ENCODE peak calls at places on chromosomes 13 and 19, in six cellular contexts. E, R, G, L, F and Q are unnamed samples.
A peak's percentile ranks its signal among the peaks of the same experiment; 100 is the strongest.

GRCh38 chr13:43905435-43906031 is 25.8 kb downstream of the LACC1 start:
- DNase-seq in E (no peak), R (peak; percentile 26), G (peak; percentile 58), L (no peak), F (peak; percentile 63), Q (peak; percentile 67)

GRCh38 chr13:111183959-111184684 is 69.0 kb downstream of the ARHGEF7 start:
- DNase-seq in E (no peak), R (no peak), G (no peak), L (no peak), F (no peak), Q (no peak)

GRCh38 chr13:59680429-59681024 is 483.2 kb downstream of the DIAPH3 start:
- DNase-seq in E (no peak), R (no peak), G (peak; percentile 7), L (no peak), F (no peak), Q (no peak)

GRCh38 chr13:72643339-72643989 is 84.0 kb downstream of the MZT1 start:
- DNase-seq in E (no peak), R (peak; percentile 8), G (peak; percentile 33), L (no peak), F (peak; percentile 22), Q (no peak)

GRCh38 chr13:89163081-89163480 is 1491.9 kb downstream of the SLITRK5 start:
- DNase-seq in E (no peak), R (no peak), G (no peak), L (no peak), F (peak; percentile 37), Q (peak; percentile 9)

GRCh38 chr13:37138169-37138568 is 32.7 kb upstream of the CSNK1A1L start:
- DNase-seq in E (no peak), R (no peak), G (peak; percentile 1), L (peak; percentile 0), F (no peak), Q (no peak)

GRCh38 chr19:34082289-34083077 is 89.8 kb upstream of the LSM14A start:
- DNase-seq in E (no peak), R (no peak), G (no peak), L (peak; percentile 21), F (no peak), Q (no peak)

GRCh38 chr19:10112895-10113591 is 1.6 kb downstream of the P2RY11 start:
- DNase-seq in E (no peak), R (peak; percentile 60), G (no peak), L (no peak), F (peak; percentile 75), Q (no peak)

GRCh38 chr19:43300206-43300605 is 30.9 kb upstream of the PSG9 start:
- DNase-seq in E (no peak), R (no peak), G (no peak), L (no peak), F (no peak), Q (no peak)

GRCh38 chr19:52626915-52627314 is 11.2 kb downstream of the ZNF83 start:
- DNase-seq in E (no peak), R (peak; percentile 43), G (no peak), L (no peak), F (no peak), Q (no peak)

GRCh38 chr13:44899967-44900366 is 89.3 kb downstream of the NUFIP1 start:
- DNase-seq in E (no peak), R (no peak), G (no peak), L (no peak), F (peak; percentile 43), Q (no peak)

GRCh38 chr19:46080561-46080960 is 39.8 kb upstream of the IGFL4 start:
- DNase-seq in E (no peak), R (no peak), G (no peak), L (no peak), F (no peak), Q (no peak)

GRCh38 chr19:7550169-7550770 is 14.8 kb downstream of the PNPLA6 start:
- DNase-seq in E (no peak), R (no peak), G (no peak), L (no peak), F (peak; percentile 31), Q (no peak)

GRCh38 chr13:111262715-111263114 is 57.7 kb upstream of the TEX29 start:
- DNase-seq in E (no peak), R (no peak), G (no peak), L (no peak), F (no peak), Q (no peak)

GRCh38 chr19:10587022-10587838 is at the start of gene AP1M2:
- DNase-seq in E (no peak), R (peak; percentile 4), G (peak; percentile 42), L (peak; percentile 53), F (no peak), Q (no peak)

GRCh38 chr19:31991984-31992655 is 353.3 kb upstream of the ZNF507 start:
- DNase-seq in E (no peak), R (no peak), G (no peak), L (no peak), F (no peak), Q (no peak)

DNA sequence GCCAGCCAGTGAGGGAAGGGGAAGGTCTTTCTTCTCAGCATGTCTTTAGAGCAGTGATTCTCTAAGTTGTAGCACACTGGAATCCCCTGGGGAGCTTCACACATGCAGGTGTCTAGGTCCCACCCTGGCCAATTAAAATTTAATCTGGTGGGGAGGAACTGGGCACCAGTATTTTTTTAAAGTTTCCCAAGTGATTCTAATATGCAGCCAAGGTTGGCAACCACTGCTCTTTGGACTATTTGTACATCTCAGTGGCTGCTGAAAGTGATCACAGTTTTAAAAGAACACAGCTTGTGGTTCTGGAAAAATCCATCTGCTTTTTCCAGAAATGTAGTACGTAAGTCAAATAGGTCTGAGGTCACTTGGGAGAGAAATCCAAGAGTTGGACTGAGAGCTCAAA is 10.7 kb upstream of the KATNAL1 start:
- DNase-seq in E (no peak), R (no peak), G (no peak), L (no peak), F (no peak), Q (no peak)
- TF ChIP-seq JUND in E (no peak), R (no peak), G (no peak), L (no peak), F (no peak), Q (no peak)

GRCh38 chr13:51552027-51552426 is 32.2 kb upstream of the WDFY2 start:
- DNase-seq in E (no peak), R (no peak), G (no peak), L (no peak), F (no peak), Q (no peak)
- TF ChIP-seq JUND in E (no peak), R (no peak), G (no peak), L (no peak), F (no peak), Q (no peak)

GRCh38 chr19:55258828-55259539 is at the start of gene PPP6R1:
- DNase-seq in E (peak; percentile 97), R (peak; percentile 97), G (peak; percentile 99), L (peak; percentile 83), F (peak; percentile 100), Q (peak; percentile 97)

GRCh38 chr19:55256562-55257460 is 2.0 kb downstream of the PPP6R1 start:
- DNase-seq in E (no peak), R (no peak), G (no peak), L (no peak), F (no peak), Q (no peak)

GRCh38 chr19:55258476-55258827 is 365 bp downstream of the PPP6R1 start:
- DNase-seq in E (no peak), R (peak; percentile 82), G (no peak), L (no peak), F (peak; percentile 87), Q (no peak)

GRCh38 chr19:55255618-55256423 is 3.0 kb downstream of the PPP6R1 start:
- DNase-seq in E (peak; percentile 39), R (no peak), G (no peak), L (no peak), F (no peak), Q (no peak)

DNA sequence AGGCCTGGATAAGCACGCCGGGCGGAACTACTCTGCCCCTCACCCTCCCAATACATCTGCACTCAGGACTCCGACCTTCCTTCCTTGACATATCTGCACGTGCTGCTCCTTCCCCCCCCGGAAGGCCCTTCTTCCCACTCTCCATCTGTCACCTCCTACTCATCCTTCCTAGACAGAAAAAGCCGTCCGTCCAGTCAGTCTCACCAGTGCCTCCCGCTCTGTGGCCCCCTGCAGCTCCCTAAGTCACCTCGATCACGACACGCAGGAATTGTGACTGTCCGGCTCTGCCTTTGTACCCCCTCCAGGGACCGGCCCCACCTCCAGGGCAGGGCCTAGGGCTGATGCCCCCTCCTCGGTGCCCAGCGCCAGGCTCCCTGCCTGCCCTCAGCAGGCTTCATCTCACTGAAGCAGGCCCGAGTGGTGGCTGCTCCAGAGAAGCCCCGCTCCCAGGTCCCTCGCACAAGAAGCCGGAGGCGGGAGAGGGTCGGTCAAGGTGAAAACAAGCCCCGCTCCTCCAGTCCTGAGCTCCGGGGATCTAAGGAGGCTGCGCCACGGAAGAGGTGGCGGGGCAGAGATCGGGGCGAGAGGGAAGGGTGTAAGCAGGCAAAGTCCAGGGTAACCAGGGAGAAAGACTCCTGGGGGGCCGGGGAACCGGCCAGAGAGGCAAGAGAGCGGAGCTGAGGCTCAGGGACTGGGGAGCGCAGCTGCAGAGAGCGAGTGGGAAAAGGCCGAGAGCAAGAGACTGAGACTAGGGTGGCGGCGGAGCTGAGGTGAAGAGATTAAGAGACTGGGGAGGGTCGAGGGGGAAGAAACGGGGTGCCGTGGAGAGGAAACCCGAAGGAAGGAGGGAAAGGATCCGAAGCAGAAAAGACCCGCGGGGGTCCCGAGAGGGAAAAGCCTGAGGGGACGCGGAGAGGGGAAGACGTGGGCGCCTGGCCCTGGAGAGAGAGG is 1.1 kb downstream of the PPP6R1 start:
- DNase-seq in E (no peak), R (peak; percentile 56), G (no peak), L (no peak), F (peak; percentile 55), Q (no peak)
- TF ChIP-seq JUND in E (no peak), R (no peak), G (no peak), L (no peak), F (no peak), Q (no peak)

GRCh38 chr19:30421571-30421970 is 49.4 kb downstream of the ZNF536 start:
- DNase-seq in E (no peak), R (no peak), G (no peak), L (no peak), F (no peak), Q (no peak)

GRCh38 chr19:30423481-30423880 is 51.3 kb downstream of the ZNF536 start:
- DNase-seq in E (no peak), R (no peak), G (no peak), L (no peak), F (peak; percentile 83), Q (no peak)

GRCh38 chr19:30419581-30420180 is 47.5 kb downstream of the ZNF536 start:
- DNase-seq in E (no peak), R (no peak), G (no peak), L (no peak), F (peak; percentile 52), Q (no peak)

GRCh38 chr19:30416375-30416774 is 44.2 kb downstream of the ZNF536 start:
- DNase-seq in E (no peak), R (no peak), G (no peak), L (no peak), F (no peak), Q (no peak)

GRCh38 chr19:30420881-30421280 is 48.7 kb downstream of the ZNF536 start:
- DNase-seq in E (no peak), R (no peak), G (no peak), L (no peak), F (no peak), Q (no peak)
- TF ChIP-seq JUND in E (no peak), R (no peak), G (no peak), L (no peak), F (no peak), Q (no peak)